ENCODE peak calls at places on chromosomes 3 and 15, in five cellular contexts. J is NCI-H226, T is NCI-H460, E is KBM-7, W is Panc1. F is an unnamed sample.

GRCh38 chr3:111810909-111811308 is 48.2 kb upstream of the PHLDB2 start:
- DNase-seq in J (peak; percentile 77), T (no peak), E (no peak), W (no peak), F (no peak)

GRCh38 chr3:156383433-156384025 is 171.4 kb downstream of the SSR3 start:
- DNase-seq in J (no peak), T (no peak), E (no peak), W (no peak), F (no peak)

GRCh38 chr3:104908761-104909160 is 457.9 kb upstream of the ALCAM start:
- DNase-seq in J (no peak), T (no peak), E (no peak), W (no peak), F (no peak)

GRCh38 chr3:120440762-120441161 is 10.0 kb downstream of the FSTL1 start:
- DNase-seq in J (no peak), T (no peak), E (no peak), W (no peak), F (no peak)

GRCh38 chr15:90087454-90088154 is 14.7 kb downstream of the IDH2 start:
- DNase-seq in J (peak; percentile 93), T (peak; percentile 38), E (peak; percentile 67), W (no peak), F (peak; percentile 8)

GRCh38 chr3:9627901-9628633 is 21.2 kb upstream of the MTMR14 start:
- DNase-seq in J (no peak), T (no peak), E (no peak), W (no peak), F (no peak)

GRCh38 chr3:1600206-1600605 is 498.5 kb upstream of the CNTN4 start:
- DNase-seq in J (no peak), T (no peak), E (no peak), W (no peak), F (no peak)

GRCh38 chr3:8450618-8451017 is 51.0 kb upstream of the LMCD1 start:
- DNase-seq in J (no peak), T (no peak), E (no peak), W (no peak), F (no peak)

GRCh38 chr15:93617443-93617842 is 528.4 kb upstream of the RGMA start:
- DNase-seq in J (no peak), T (no peak), E (no peak), W (no peak), F (no peak)

GRCh38 chr15:86690566-86690965 is 610.9 kb downstream of the AGBL1 start:
- DNase-seq in J (no peak), T (no peak), E (no peak), W (no peak), F (no peak)